ENCODE peak calls at places on chromosomes 3 and 15, in nine cellular contexts. D is fibroblast of villous mesenchyme; I is WTC11; N is iPS-NIHi11; Y is stimulated activated CD8-positive, alpha-beta memory T cell treated with anti-CD3 and anti-CD28 coated beads, Interleukin-15, amount 100 ng/mL, for 24 hours; Q is NCI-H510A treated with DMSO at 0.1 percent for 48 hours; O is amniotic epithelial cell; R is central memory CD4-positive, alpha-beta T cell; H is cardiac septum. W is an unnamed sample.

GRCh38 chr15:70762469-70763119 is 764 bp downstream of the UACA start:
- DNase-seq in O (peak), N (peak), H (no peak), I (peak), D (peak), Y (no peak), R (no peak), Q (no peak), W (peak)

GRCh38 chr3:9497821-9498565 is 55.6 kb downstream of the LHFPL4 start:
- DNase-seq in N (no peak), H (no peak), D (no peak), Q (no peak), R (no peak), O (peak), I (no peak), Y (no peak), W (no peak)

GRCh38 chr3:171088984-171089754 is 62.6 kb upstream of the SLC2A2 start:
- DNase-seq in O (peak), R (no peak), Q (peak), H (no peak), I (no peak), N (no peak), Y (no peak), D (peak), W (no peak)

GRCh38 chr15:95872366-95872771 is 458.1 kb upstream of the NR2F2 start:
- DNase-seq in N (no peak), Q (no peak), O (peak), R (no peak), Y (no peak), D (peak), H (no peak), I (no peak), W (no peak)

GRCh38 chr15:73081321-73081958 is 29.2 kb downstream of the NEO1 start:
- DNase-seq in H (no peak), N (no peak), Q (peak), R (peak), I (no peak), Y (no peak), D (peak), O (peak), W (no peak)

GRCh38 chr3:143716731-143717130 is 131.5 kb downstream of the SLC9A9 start:
- DNase-seq in O (peak), Y (no peak), D (no peak), R (no peak), I (no peak), N (no peak), H (no peak), Q (no peak), W (no peak)

GRCh38 chr15:45943255-45943654 is 308.4 kb downstream of the SQOR start:
- DNase-seq in Q (no peak), Y (no peak), O (peak), N (no peak), D (no peak), R (no peak), H (no peak), I (no peak), W (no peak)

GRCh38 chr15:67906382-67906781 is 66.5 kb upstream of the RNU6-1 start:
- DNase-seq in I (no peak), H (no peak), Q (no peak), N (no peak), D (peak), Y (no peak), O (peak), R (no peak), W (no peak)

GRCh38 chr3:50534721-50535330 is 31.4 kb upstream of the CACNA2D2 start:
- DNase-seq in Y (no peak), R (no peak), N (no peak), Q (no peak), O (no peak), I (no peak), D (no peak), H (no peak), W (no peak)

GRCh38 chr15:96160269-96160668 is 170.2 kb upstream of the NR2F2 start:
- DNase-seq in N (no peak), I (no peak), D (peak), Y (no peak), H (no peak), R (no peak), Q (no peak), O (no peak), W (no peak)

GRCh38 chr3:72458365-72458764 is 389.9 kb downstream of the SHQ1 start:
- DNase-seq in D (no peak), H (no peak), R (no peak), N (no peak), Y (no peak), O (no peak), Q (no peak), I (no peak), W (no peak)